ENCODE peak calls at places on chromosomes 13 and 19, in ten cellular contexts. B is left lung, V is PC-3, R is iPS DF 6.9, T is GM12865, K is ELF-1, G is GM19239, W is foreskin fibroblast, L is NCI-H226, E is astrocyte of the hippocampus. H is an unnamed sample.

GRCh38 chr19:40682431-40682964 is 8.0 kb downstream of the NUMBL start:
- DNase-seq in T (no peak), K (no peak), V (no peak), L (no peak), B (peak; percentile 60), R (no peak), W (no peak), G (no peak), E (no peak), H (no peak)

GRCh38 chr19:50858896-50859295 is 4.2 kb downstream of the KLK3 start:
- DNase-seq in K (peak; percentile 23), L (no peak), W (no peak), B (peak; percentile 54), G (no peak), E (no peak), V (no peak), T (no peak), R (no peak), H (no peak)

GRCh38 chr13:50924025-50924424 is 14.4 kb downstream of the RNASEH2B start:
- DNase-seq in E (no peak), W (no peak), L (no peak), T (no peak), B (no peak), V (no peak), K (no peak), R (no peak), G (no peak), H (no peak)

GRCh38 chr19:54921082-54921481 is 15.1 kb downstream of the NCR1 start:
- DNase-seq in R (no peak), W (no peak), B (no peak), E (no peak), V (no peak), K (no peak), T (no peak), L (no peak), G (no peak), H (no peak)

GRCh38 chr19:7792286-7792685 is 29.2 kb downstream of the CLEC4M start:
- DNase-seq in K (peak; percentile 63), T (no peak), V (peak; percentile 76), L (no peak), R (no peak), W (no peak), B (no peak), E (no peak), G (no peak), H (no peak)

GRCh38 chr19:48553676-48554384 is 1.9 kb downstream of the SULT2B1 start:
- DNase-seq in E (peak; percentile 29), K (peak; percentile 95), B (no peak), T (no peak), W (peak; percentile 85), G (no peak), R (no peak), V (peak; percentile 43), L (peak; percentile 93), H (no peak)

GRCh38 chr19:13047374-13047773 is 52.1 kb downstream of the NFIX start:
- DNase-seq in G (no peak), E (no peak), L (no peak), K (no peak), T (no peak), R (no peak), B (no peak), V (no peak), W (no peak), H (no peak)

GRCh38 chr13:23359882-23360281 is 73.6 kb downstream of the SACS start:
- DNase-seq in L (no peak), W (no peak), R (no peak), G (no peak), E (no peak), K (no peak), V (no peak), B (no peak), T (no peak), H (no peak)

GRCh38 chr19:45879055-45879454 is 6.9 kb downstream of the IRF2BP1 start:
- DNase-seq in B (peak; percentile 64), L (no peak), W (no peak), T (no peak), V (no peak), K (no peak), R (no peak), E (no peak), G (no peak), H (no peak)

GRCh38 chr13:33316890-33317289 is 31.3 kb upstream of the STARD13 start:
- DNase-seq in V (no peak), T (no peak), E (no peak), G (no peak), B (no peak), K (peak; percentile 10), L (no peak), W (no peak), R (no peak), H (no peak)

GRCh38 chr13:107480130-107480529 is 735.2 kb downstream of the LIG4 start:
- DNase-seq in R (no peak), B (no peak), W (no peak), L (no peak), T (no peak), E (no peak), G (no peak), K (no peak), V (no peak), H (no peak)

GRCh38 chr19:35031072-35031881 is 1.0 kb downstream of the SCN1B start:
- DNase-seq in V (peak; percentile 30), E (peak; percentile 63), T (no peak), G (no peak), L (no peak), W (no peak), K (peak; percentile 86), R (no peak), B (no peak), H (no peak)

GRCh38 chr19:5292843-5293606 is 47.6 kb downstream of the PTPRS start:
- DNase-seq in V (peak; percentile 67), W (peak; percentile 72), T (peak; percentile 29), E (peak; percentile 84), B (peak; percentile 81), K (no peak), L (peak; percentile 62), G (peak; percentile 87), R (no peak), H (no peak)

GRCh38 chr19:29405728-29405995 is 120.1 kb upstream of the VSTM2B start:
- DNase-seq in V (no peak), L (no peak), E (no peak), G (no peak), T (no peak), B (peak; percentile 60), K (no peak), W (no peak), R (no peak), H (no peak)

GRCh38 chr19:46537136-46538097 is 41.8 kb upstream of the PNMA8B start:
- DNase-seq in G (no peak), V (peak; percentile 54), B (peak; percentile 85), E (peak; percentile 61), L (no peak), R (no peak), K (peak; percentile 59), T (peak; percentile 47), W (no peak), H (no peak)

GRCh38 chr13:113730145-113730750 is 28.8 kb upstream of the TMEM255B start:
- DNase-seq in E (no peak), K (no peak), W (no peak), T (no peak), G (no peak), R (no peak), L (no peak), B (peak; percentile 67), V (no peak), H (no peak)

GRCh38 chr19:40413291-40413994 is at the start of gene PRX:
- DNase-seq in L (no peak), G (no peak), V (no peak), K (peak; percentile 91), W (no peak), T (no peak), R (no peak), E (peak; percentile 36), B (peak; percentile 33), H (no peak)

GRCh38 chr19:30159636-30160035 is 212.5 kb upstream of the ZNF536 start:
- DNase-seq in L (no peak), W (no peak), E (no peak), G (no peak), T (no peak), B (no peak), K (no peak), V (no peak), R (no peak), H (no peak)

GRCh38 chr13:83879431-83880171 is 2.7 kb downstream of the SLITRK1 start:
- DNase-seq in W (no peak), K (peak; percentile 24), T (no peak), E (peak; percentile 14), B (no peak), V (no peak), R (no peak), G (no peak), L (no peak), H (no peak)

GRCh38 chr19:1261863-1262686 is 7.1 kb upstream of the CIRBP start:
- DNase-seq in L (peak; percentile 92), K (no peak), T (no peak), E (peak; percentile 92), V (peak; percentile 48), G (no peak), B (peak; percentile 94), R (no peak), W (no peak), H (no peak)

GRCh38 chr19:38686530-38686888 is 39.1 kb downstream of the ACTN4 start:
- DNase-seq in V (no peak), W (no peak), G (no peak), L (peak; percentile 24), E (no peak), B (no peak), K (no peak), T (peak; percentile 65), R (no peak), H (no peak)

GRCh38 chr19:35315883-35316282 is 13.1 kb upstream of the CD22 start:
- DNase-seq in R (no peak), L (no peak), W (no peak), V (no peak), B (peak; percentile 13), T (no peak), K (no peak), G (no peak), E (no peak), H (no peak)